ENCODE peak calls at places on chromosomes 2 and 18, in five cellular contexts. P is GM12878, B is right lobe of liver, O is MM.1S, R is uterus. V is an unnamed sample.

GRCh38 chr18:49062832-49063226 is 112.1 kb upstream of the SMAD7 start:
- DNase-seq in B (no peak), P (no peak), R (no peak), O (no peak), V (no peak)

GRCh38 chr2:96636772-96637171 is 1.3 kb downstream of the KANSL3 start:
- DNase-seq in B (no peak), P (no peak), R (no peak), O (no peak), V (no peak)

GRCh38 chr2:188884051-188884450 is 90.1 kb upstream of the COL3A1 start:
- DNase-seq in O (no peak), B (no peak), P (no peak), R (no peak), V (no peak)

GRCh38 chr2:112891333-112891950 is 19.5 kb upstream of the IL37 start:
- DNase-seq in B (no peak), P (no peak), O (no peak), R (no peak), V (peak)

GRCh38 chr2:216315817-216316603 is 56.3 kb downstream of the MARCHF4 start:
- DNase-seq in B (peak), R (no peak), O (no peak), P (no peak), V (no peak)

GRCh38 chr2:86632672-86633071 is 9.0 kb upstream of the RNF103 start:
- DNase-seq in R (no peak), P (no peak), O (no peak), B (no peak), V (no peak)

GRCh38 chr18:8020133-8020846 is 453.2 kb downstream of the PTPRM start:
- DNase-seq in P (no peak), R (no peak), B (no peak), O (no peak), V (no peak)

GRCh38 chr2:9641641-9642040 is 10.8 kb upstream of the YWHAQ start:
- DNase-seq in B (no peak), P (no peak), O (peak), R (no peak), V (no peak)

GRCh38 chr2:160666019-160666676 is 172.5 kb upstream of the RBMS1 start:
- DNase-seq in P (peak), O (peak), R (no peak), B (no peak), V (peak)

GRCh38 chr2:177254433-177255226 is 9.9 kb downstream of the NFE2L2 start:
- DNase-seq in B (peak), O (no peak), P (no peak), R (no peak), V (no peak)

GRCh38 chr2:25251461-25252273 is 83.3 kb upstream of the POMC start:
- DNase-seq in R (peak), O (peak), B (peak), P (no peak), V (no peak)

GRCh38 chr2:218960196-218961165 is 1.0 kb downstream of the CDK5R2 start:
- DNase-seq in O (no peak), P (no peak), B (no peak), R (no peak), V (no peak)

GRCh38 chr18:37175727-37176126 is 346.8 kb downstream of the KIAA1328 start:
- DNase-seq in R (no peak), O (no peak), B (no peak), P (no peak), V (no peak)

GRCh38 chr18:52339891-52340371 is at the start of gene DCC:
- DNase-seq in O (peak), P (no peak), B (no peak), R (no peak), V (peak)

GRCh38 chr18:995641-996040 is 91.0 kb downstream of the ADCYAP1 start:
- DNase-seq in P (no peak), B (no peak), O (no peak), R (no peak), V (peak)

GRCh38 chr2:94870392-94871225 is 621 bp upstream of the TEKT4 start:
- DNase-seq in R (no peak), P (no peak), B (peak), O (peak), V (no peak)

GRCh38 chr2:172861632-172862031 is 126.0 kb downstream of the RAPGEF4 start:
- DNase-seq in R (no peak), B (no peak), O (no peak), P (no peak), V (no peak)

GRCh38 chr2:31233216-31233615 is 736 bp upstream of the EHD3 start:
- DNase-seq in O (no peak), P (no peak), B (no peak), R (no peak), V (no peak)

GRCh38 chr2:17557596-17557995 is 17.1 kb downstream of the VSNL1 start:
- DNase-seq in R (no peak), B (no peak), O (no peak), P (no peak), V (no peak)

GRCh38 chr2:19810148-19810547 is 91.6 kb downstream of the TTC32 start:
- DNase-seq in B (no peak), O (no peak), P (no peak), R (no peak), V (no peak)

GRCh38 chr2:165070089-165070488 is 114.8 kb upstream of the SLC38A11 start:
- DNase-seq in P (no peak), B (no peak), R (no peak), O (no peak), V (no peak)

GRCh38 chr18:69916412-69916811 is 31.3 kb downstream of the CD226 start:
- DNase-seq in B (no peak), O (no peak), P (no peak), R (no peak), V (peak)

GRCh38 chr2:239949079-239949478 is 76.1 kb downstream of the NDUFA10 start:
- DNase-seq in P (no peak), B (no peak), O (no peak), R (peak), V (no peak)

GRCh38 chr2:8847400-8847799 is 10.0 kb upstream of the KIDINS220 start:
- DNase-seq in R (no peak), O (no peak), B (no peak), P (no peak), V (no peak)

GRCh38 chr2:33207336-33207735 is 260.6 kb downstream of the LTBP1 start:
- DNase-seq in P (no peak), B (no peak), O (no peak), R (no peak), V (no peak)

GRCh38 chr18:42051411-42051810 is 96.4 kb downstream of the PIK3C3 start:
- DNase-seq in P (no peak), O (no peak), B (no peak), R (no peak), V (no peak)

GRCh38 chr2:201378496-201379397 is 21.6 kb upstream of the FLACC1 start:
- DNase-seq in P (no peak), B (no peak), R (no peak), O (no peak), V (no peak)

GRCh38 chr2:120736955-120737801 is 1.5 kb downstream of the GLI2 start:
- DNase-seq in O (no peak), P (no peak), R (peak), B (no peak), V (no peak)
- H3K27ac ChIP-seq in O (no peak), P (no peak), R (peak), B (no peak), V (no peak)

DNA sequence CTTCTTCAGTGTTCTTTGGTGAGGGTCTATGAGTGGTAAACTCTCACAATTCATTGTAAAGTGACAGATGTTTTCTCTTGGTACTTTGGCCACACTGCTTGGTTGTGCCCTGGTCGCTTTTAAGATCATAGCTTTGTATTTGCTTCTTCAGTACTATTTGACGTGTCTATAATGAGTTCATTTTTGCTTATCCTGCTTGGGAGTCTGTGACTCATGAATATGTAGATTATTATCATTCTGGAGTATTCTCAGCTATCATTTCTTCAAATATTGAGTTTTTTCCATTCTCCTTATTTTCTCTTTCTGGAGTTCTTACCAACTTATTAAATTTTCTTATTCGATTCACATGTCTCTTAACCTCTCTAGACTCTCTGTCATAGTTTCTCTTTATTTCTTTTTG is 73.0 kb upstream of the HS6ST1 start:
- DNase-seq in O (no peak), P (no peak), R (no peak), B (no peak), V (no peak)
- H3K27ac ChIP-seq in O (no peak), P (no peak), R (no peak), B (no peak), V (no peak)

DNA sequence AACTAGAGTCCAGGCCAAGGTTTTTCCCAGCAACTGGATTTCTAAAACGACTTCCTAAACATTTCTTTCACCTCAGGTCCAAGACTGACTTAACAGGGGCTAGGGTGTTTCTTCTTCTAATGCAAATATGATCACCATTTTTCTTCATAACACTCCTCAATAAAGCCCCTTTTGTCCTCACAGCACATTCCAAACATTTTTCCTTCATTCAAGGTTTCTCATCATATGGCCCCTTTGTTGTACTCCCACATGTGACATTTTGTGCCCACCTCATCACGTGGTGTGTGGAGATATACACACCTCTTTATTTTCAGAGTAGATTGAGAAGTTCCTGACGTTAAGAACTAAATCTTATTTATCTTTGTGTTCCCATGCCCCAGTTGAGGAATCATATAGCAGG is 3.9 kb upstream of the CDH7 start:
- DNase-seq in R (no peak), B (no peak), P (no peak), O (no peak), V (no peak)
- H3K27ac ChIP-seq in R (no peak), B (no peak), P (no peak), O (no peak), V (no peak)

GRCh38 chr18:54608008-54608642 is 17.1 kb downstream of the DYNAP start:
- DNase-seq in B (no peak), R (no peak), P (no peak), O (no peak), V (peak)

GRCh38 chr18:54611819-54612218 is 20.8 kb downstream of the DYNAP start:
- DNase-seq in O (no peak), B (no peak), R (no peak), P (no peak), V (no peak)

GRCh38 chr18:54604211-54604610 is 13.2 kb downstream of the DYNAP start:
- DNase-seq in B (no peak), R (no peak), O (no peak), P (no peak), V (no peak)

GRCh38 chr18:54606835-54607212 is 15.8 kb downstream of the DYNAP start:
- DNase-seq in O (no peak), P (no peak), R (no peak), B (no peak), V (no peak)

DNA sequence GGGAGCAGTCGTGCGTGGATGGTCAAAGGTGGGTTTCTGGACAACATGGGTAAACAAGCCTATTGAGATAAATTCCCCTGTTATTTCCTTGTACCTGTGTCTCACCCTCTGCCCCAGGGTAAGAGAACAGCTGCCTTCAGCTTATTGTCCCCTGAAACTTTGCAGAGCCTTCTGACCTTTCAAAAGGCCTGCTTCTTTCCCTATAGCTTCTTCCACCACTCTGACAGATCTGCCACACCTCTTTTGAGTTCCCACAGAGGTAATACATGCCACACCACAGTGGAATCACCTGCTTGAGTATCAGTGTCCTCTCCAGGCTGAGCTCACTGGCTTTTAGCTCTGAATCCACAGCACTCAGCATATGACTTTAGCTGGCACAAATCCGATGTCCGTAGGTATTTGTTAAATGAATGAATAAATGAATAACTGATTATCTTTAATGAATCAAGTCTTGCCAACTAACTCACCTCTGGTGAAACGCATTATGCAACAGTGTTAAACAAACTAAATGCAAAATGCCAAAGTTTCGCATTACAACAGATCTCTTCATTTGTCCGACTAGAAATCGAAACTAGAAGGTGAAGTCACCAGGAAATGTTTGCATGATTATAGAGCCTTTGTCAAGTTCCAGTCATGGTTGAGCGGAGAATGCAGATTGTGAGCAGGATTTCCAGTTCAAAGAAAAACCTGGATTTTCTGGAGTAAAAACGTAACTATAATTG is 16.3 kb downstream of the DYNAP start:
- DNase-seq in O (no peak), P (no peak), B (no peak), R (no peak), V (peak)
- H3K27ac ChIP-seq in O (no peak), P (no peak), B (peak), R (no peak), V (peak)

DNA sequence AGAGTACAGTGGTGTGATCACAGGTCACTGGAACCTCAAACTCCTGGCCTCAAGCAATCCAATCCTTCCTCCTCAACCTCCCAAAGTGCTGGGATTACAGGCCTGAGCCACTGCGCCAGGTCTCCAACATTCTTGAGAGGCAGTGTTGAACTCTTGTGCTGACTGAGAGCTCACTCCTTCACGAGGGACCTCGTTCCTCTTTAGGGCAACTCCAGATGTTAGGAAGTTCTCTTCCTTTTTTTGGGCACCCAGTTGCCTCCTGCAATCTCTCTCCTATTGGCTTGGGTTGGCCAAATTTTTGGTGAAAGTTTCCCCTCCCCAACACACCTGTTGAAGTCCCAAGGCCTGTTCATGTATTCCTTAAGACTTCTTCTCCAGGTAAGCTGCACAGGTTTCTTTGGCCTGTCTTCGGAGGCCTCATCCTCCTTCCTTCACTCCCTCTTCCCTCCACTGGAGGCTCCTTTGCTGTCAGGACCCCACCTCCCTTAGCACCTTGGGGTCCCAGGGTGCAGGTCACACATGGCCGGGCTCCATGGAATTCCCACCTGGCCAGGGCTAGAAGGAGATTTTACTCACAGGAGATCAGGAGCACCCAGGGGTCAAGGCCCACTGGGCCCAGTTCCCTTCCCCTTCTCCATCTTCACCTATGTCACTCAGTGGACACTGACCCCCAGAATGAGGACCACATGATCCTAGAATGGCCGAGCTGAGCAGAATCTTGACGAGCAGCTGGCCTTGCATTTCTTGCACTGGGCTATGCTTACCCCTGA is 94.6 kb upstream of the SMAD2 start:
- DNase-seq in B (no peak), P (no peak), R (no peak), O (no peak), V (no peak)
- H3K27ac ChIP-seq in B (no peak), P (no peak), R (no peak), O (no peak), V (no peak)

DNA sequence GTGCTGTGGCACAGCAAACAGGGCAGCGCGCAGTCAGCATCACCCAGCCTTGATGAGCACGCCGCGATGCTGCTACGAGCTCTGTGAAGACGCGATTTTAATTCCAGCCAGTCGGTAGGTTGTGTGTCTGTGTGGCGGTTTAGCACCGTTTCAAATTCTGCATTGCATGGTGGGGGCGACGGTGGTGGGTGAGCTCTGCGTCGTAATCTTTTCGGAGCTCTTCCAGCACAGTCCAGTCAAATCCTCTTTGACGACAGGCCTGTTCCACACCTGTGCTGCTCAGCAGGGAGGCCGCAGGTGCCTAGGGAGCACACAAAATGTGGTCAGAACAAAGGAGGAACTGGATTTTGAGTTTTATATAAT is 8.6 kb downstream of the ALLC start:
- DNase-seq in R (no peak), B (no peak), O (no peak), P (no peak), V (no peak)
- H3K27ac ChIP-seq in R (no peak), B (no peak), O (no peak), P (no peak), V (no peak)

V was measured in epithelial cell of prostate.